ENCODE peak calls at places on chromosomes 5 and 9, in seven cellular contexts. G, Q, F, U, L, I and Z are unnamed samples.
A peak's percentile ranks its signal among the peaks of the same experiment; 100 is the strongest.

GRCh38 chr5:156640751-156641241 is 209.3 kb upstream of the PPP1R2B start:
- DNase-seq in F (no peak), I (no peak), L (no peak), U (no peak), G (no peak), Q (no peak), Z (no peak)

GRCh38 chr5:151382576-151382975 is 35.2 kb upstream of the SLC36A2 start:
- DNase-seq in I (no peak), G (no peak), U (no peak), Q (no peak), L (no peak), F (peak; percentile 28), Z (no peak)

GRCh38 chr5:39138182-39138487 is 63.9 kb upstream of the RICTOR start:
- DNase-seq in Q (peak; percentile 49), U (no peak), I (no peak), F (no peak), G (peak; percentile 42), L (no peak), Z (no peak)

GRCh38 chr5:18333841-18334240 is 699.6 kb downstream of the TAF11L14 start:
- DNase-seq in U (no peak), G (no peak), L (no peak), I (no peak), F (no peak), Q (no peak), Z (no peak)

GRCh38 chr9:133492061-133493021 is 13.4 kb upstream of the SLC2A6 start:
- DNase-seq in F (no peak), L (no peak), I (no peak), G (no peak), Q (no peak), U (no peak), Z (no peak)

GRCh38 chr9:123299558-123300126 is 31.3 kb upstream of the STRBP start:
- DNase-seq in G (no peak), L (no peak), U (no peak), Q (no peak), F (no peak), I (no peak), Z (no peak)

GRCh38 chr9:89530721-89531120 is 32.8 kb upstream of the SEMA4D start:
- DNase-seq in U (no peak), L (no peak), G (no peak), I (no peak), Q (no peak), F (no peak), Z (no peak)

GRCh38 chr9:113154471-113154870 is 3.7 kb downstream of the SLC31A2 start:
- DNase-seq in U (peak; percentile 26), F (no peak), Q (no peak), I (no peak), L (peak; percentile 61), G (no peak), Z (no peak)

GRCh38 chr5:107215581-107215980 is 455.2 kb downstream of the EFNA5 start:
- DNase-seq in F (peak; percentile 5), L (peak; percentile 8), U (no peak), I (no peak), G (no peak), Q (no peak), Z (no peak)

GRCh38 chr5:133870661-133871060 is 97.8 kb downstream of the C5orf15 start:
- DNase-seq in Q (no peak), U (no peak), L (peak; percentile 95), I (no peak), F (no peak), G (no peak), Z (no peak)

GRCh38 chr9:97386265-97386633 is 25.6 kb upstream of the TDRD7 start:
- DNase-seq in Q (no peak), G (no peak), F (peak; percentile 1), I (no peak), U (no peak), L (no peak), Z (no peak)

GRCh38 chr5:56851258-56851941 is 36.1 kb downstream of the MAP3K1 start:
- DNase-seq in L (peak; percentile 12), U (no peak), F (no peak), G (no peak), Q (no peak), I (no peak), Z (no peak)

GRCh38 chr9:122580360-122580759 is 2.8 kb downstream of the OR1L8 start:
- DNase-seq in Q (no peak), U (no peak), I (no peak), G (no peak), F (no peak), L (peak; percentile 84), Z (peak; percentile 74)

GRCh38 chr5:171029401-171029800 is 167.6 kb downstream of the RANBP17 start:
- DNase-seq in L (no peak), F (no peak), I (no peak), U (no peak), Q (no peak), G (no peak), Z (no peak)

GRCh38 chr5:76867827-76868693 is 18.2 kb downstream of the S100Z start:
- DNase-seq in L (peak; percentile 52), Q (peak; percentile 74), F (peak; percentile 75), U (peak; percentile 16), G (peak; percentile 77), I (peak; percentile 37), Z (peak; percentile 32)

GRCh38 chr9:134177624-134178393 is 13.4 kb upstream of the RNU6ATAC start:
- DNase-seq in Q (no peak), L (no peak), U (no peak), F (no peak), I (no peak), G (peak; percentile 4), Z (no peak)

GRCh38 chr9:137406876-137407589 is 15.9 kb downstream of the EXD3 start:
- DNase-seq in L (peak; percentile 18), F (peak; percentile 82), G (peak; percentile 84), U (peak; percentile 70), Q (peak; percentile 77), I (no peak), Z (no peak)

GRCh38 chr5:116045821-116046220 is 13.5 kb downstream of the ARL14EPL start:
- DNase-seq in U (no peak), F (no peak), G (no peak), L (no peak), I (no peak), Q (no peak), Z (no peak)

GRCh38 chr9:112020680-112021596 is 124.3 kb downstream of the UGCG start:
- DNase-seq in I (no peak), F (no peak), G (no peak), Q (no peak), L (peak; percentile 84), U (no peak), Z (peak; percentile 90)

GRCh38 chr9:134658378-134658955 is 16.9 kb downstream of the COL5A1 start:
- DNase-seq in Q (no peak), I (no peak), L (no peak), U (no peak), G (no peak), F (no peak), Z (no peak)

GRCh38 chr5:10995891-10996290 is 234.9 kb upstream of the DAP start:
- DNase-seq in F (no peak), U (no peak), Q (no peak), L (no peak), I (no peak), G (no peak), Z (no peak)

GRCh38 chr5:135564305-135564704 is 14.5 kb downstream of the CXCL14 start:
- DNase-seq in I (no peak), G (no peak), Q (no peak), L (no peak), U (no peak), F (no peak), Z (no peak)

GRCh38 chr9:112945620-112946208 is 55.0 kb upstream of the SLC46A2 start:
- DNase-seq in U (no peak), Q (peak; percentile 11), I (no peak), G (peak; percentile 41), F (peak; percentile 61), L (no peak), Z (no peak)

GRCh38 chr9:34496149-34496712 is 26.6 kb downstream of the ENHO start:
- DNase-seq in L (peak; percentile 11), F (no peak), Q (no peak), I (no peak), G (no peak), U (no peak), Z (no peak)

GRCh38 chr5:33306758-33307157 is 134.0 kb upstream of the TARS1 start:
- DNase-seq in Q (no peak), I (no peak), F (no peak), G (no peak), L (no peak), U (no peak), Z (no peak)

GRCh38 chr5:123422433-123423277 is 548 bp downstream of the CEP120 start:
- DNase-seq in F (no peak), I (no peak), G (peak; percentile 46), U (no peak), L (peak; percentile 26), Q (peak; percentile 42), Z (no peak)

GRCh38 chr5:132209901-132210545 is 17.6 kb downstream of the P4HA2 start:
- DNase-seq in Q (no peak), G (no peak), I (no peak), L (no peak), F (no peak), U (no peak), Z (no peak)

GRCh38 chr5:6262651-6263363 is 115.5 kb downstream of the MED10 start:
- DNase-seq in Q (no peak), I (no peak), G (no peak), F (no peak), L (no peak), U (no peak), Z (no peak)

GRCh38 chr9:116048072-116048471 is 105.5 kb upstream of the PAPPA start:
- DNase-seq in L (no peak), G (no peak), U (no peak), Q (no peak), F (no peak), I (no peak), Z (no peak)

GRCh38 chr9:29625292-29625731 is 2052.0 kb upstream of the C9orf72 start:
- DNase-seq in L (no peak), F (no peak), G (no peak), U (no peak), I (no peak), Q (no peak), Z (no peak)

GRCh38 chr5:135715267-135716050 is 119.0 kb upstream of the SLC25A48 start:
- DNase-seq in I (no peak), F (no peak), Q (no peak), L (no peak), G (no peak), U (no peak), Z (no peak)

GRCh38 chr9:110954822-110955291 is 83.4 kb downstream of the LPAR1 start:
- DNase-seq in L (peak; percentile 59), U (no peak), G (no peak), I (no peak), Q (no peak), F (no peak), Z (no peak)

GRCh38 chr9:12774861-12775367 is at the start of gene LURAP1L:
- DNase-seq in F (peak; percentile 94), G (no peak), U (peak; percentile 33), L (peak; percentile 84), Q (no peak), I (peak; percentile 5), Z (no peak)